ENCODE peak calls at places on chromosomes 7 and 10, in seven cellular contexts. S, Q, E, Z, M, R and W are unnamed samples. For H3K27me3, the result is how much of the 10 kb centered on the place peaks cover.

GRCh38 chr7:126803060-126803665 is 449.6 kb downstream of the GRM8 start:
- DNase-seq in Z (peak), S (no peak), Q (peak), M (peak), R (peak), E (no peak), W (peak)

GRCh38 chr10:3067045-3067858 is at the start of gene PFKP:
- DNase-seq in Z (peak), R (no peak), S (peak), E (no peak), Q (no peak), M (no peak), W (no peak)

GRCh38 chr10:62577666-62578291 is 203.6 kb downstream of the ZNF365 start:
- DNase-seq in R (no peak), M (no peak), E (no peak), S (no peak), Z (no peak), Q (no peak), W (no peak)

GRCh38 chr10:90227259-90227658 is 525.9 kb downstream of the KIF20B start:
- DNase-seq in Q (peak), Z (no peak), S (no peak), E (no peak), M (no peak), R (no peak), W (no peak)

GRCh38 chr7:78037603-78038002 is 239.0 kb downstream of the PHTF2 start:
- DNase-seq in E (no peak), S (no peak), R (no peak), Q (no peak), M (no peak), Z (no peak), W (no peak)

GRCh38 chr10:131117011-131117410 is 194.5 kb downstream of the TCERG1L start:
- DNase-seq in S (no peak), Z (no peak), Q (no peak), M (no peak), E (no peak), R (no peak), W (no peak)

GRCh38 chr7:33819658-33820057 is 85.7 kb upstream of the BMPER start:
- DNase-seq in M (no peak), S (no peak), E (no peak), R (no peak), Z (no peak), Q (no peak), W (no peak)

GRCh38 chr7:135206887-135207738 is 4.2 kb downstream of the WDR91 start:
- DNase-seq in S (no peak), Z (no peak), R (no peak), M (no peak), E (no peak), Q (no peak), W (no peak)

GRCh38 chr7:108613147-108613948 is 43.7 kb downstream of the DNAJB9 start:
- DNase-seq in Q (peak), E (no peak), S (no peak), M (no peak), Z (peak), R (no peak), W (no peak)

GRCh38 chr7:117153016-117153415 is 169.8 kb downstream of the WNT2 start:
- DNase-seq in S (no peak), R (no peak), M (no peak), E (no peak), Q (no peak), Z (no peak), W (no peak)

GRCh38 chr10:71520042-71520441 is 123.3 kb downstream of the CDH23 start:
- DNase-seq in M (no peak), Z (no peak), E (no peak), S (no peak), R (no peak), Q (no peak), W (no peak)

GRCh38 chr10:70942725-70943124 is 54.4 kb upstream of the PCBD1 start:
- DNase-seq in Q (no peak), E (no peak), R (no peak), Z (no peak), S (no peak), M (no peak), W (no peak)

GRCh38 chr7:6636741-6637543 is at the start of gene ZNF316:
- DNase-seq in S (peak), R (peak), E (peak), Q (no peak), Z (peak), M (peak), W (peak)
- TF ChIP-seq POLR2A in S (peak), R (no peak), E (peak), Q (no peak), Z (peak), M (peak), W (peak)

GRCh38 chr7:128906766-128907559 is 3.5 kb downstream of the KCP start:
- DNase-seq in S (no peak), R (no peak), E (no peak), Q (no peak), Z (no peak), M (no peak), W (no peak)
- H3K27me3 ChIP-seq in S (under half), R (under half), E (under half), Q (under half), Z (under half), M (under half), W (under half)

DNA sequence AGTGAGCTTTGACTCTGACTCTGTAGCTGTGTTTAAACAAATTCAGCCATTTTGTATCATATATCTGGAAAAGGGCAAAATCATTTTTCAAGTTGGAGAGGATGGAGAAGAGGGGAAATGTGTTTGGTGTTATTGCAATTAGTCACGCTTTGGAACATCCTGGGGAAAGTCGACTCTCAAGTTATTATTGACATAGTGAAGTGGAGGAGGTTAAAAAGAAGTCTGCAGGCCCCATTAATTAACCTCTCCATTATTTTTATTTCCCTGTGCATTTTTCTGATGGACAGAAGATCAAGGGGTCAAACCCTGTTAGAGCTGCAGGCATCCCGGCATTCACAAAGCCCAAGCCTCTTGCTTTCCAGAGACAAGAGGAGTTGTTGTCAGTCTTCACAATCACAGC is 132.6 kb downstream of the TEX36 start:
- DNase-seq in Z (no peak), Q (no peak), E (no peak), S (no peak), R (no peak), M (no peak), W (no peak)
- TF ChIP-seq POLR2A in Z (no peak), Q (no peak), E (no peak), S (no peak), R (no peak), M (no peak), W (no peak)

DNA sequence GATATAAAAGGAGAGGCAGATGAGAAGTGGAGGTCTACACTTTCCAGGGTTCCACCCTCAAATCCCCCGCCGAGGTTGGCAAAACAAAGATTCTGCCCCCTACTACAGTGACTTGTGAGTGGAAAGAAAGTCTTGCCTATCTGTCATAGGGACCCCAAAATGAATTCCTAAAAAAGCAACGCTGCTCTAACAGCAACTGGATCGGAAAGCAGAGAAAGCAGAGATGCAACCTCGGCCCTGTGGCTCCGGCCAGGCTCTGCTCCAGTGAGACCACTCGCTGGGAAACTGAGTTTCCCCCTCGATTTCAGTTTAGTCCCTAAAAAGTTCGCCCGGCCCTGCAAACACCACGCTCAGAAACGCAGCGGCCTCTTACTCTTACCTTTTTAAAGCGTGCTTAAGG is 297.9 kb upstream of the NFE2L3 start:
- DNase-seq in R (no peak), Z (no peak), S (no peak), Q (no peak), E (no peak), M (no peak), W (no peak)
- H3K27me3 ChIP-seq in R (under half), Z (under half), S (under half), Q (under half), E (under half), M (half or more), W (half or more)

DNA sequence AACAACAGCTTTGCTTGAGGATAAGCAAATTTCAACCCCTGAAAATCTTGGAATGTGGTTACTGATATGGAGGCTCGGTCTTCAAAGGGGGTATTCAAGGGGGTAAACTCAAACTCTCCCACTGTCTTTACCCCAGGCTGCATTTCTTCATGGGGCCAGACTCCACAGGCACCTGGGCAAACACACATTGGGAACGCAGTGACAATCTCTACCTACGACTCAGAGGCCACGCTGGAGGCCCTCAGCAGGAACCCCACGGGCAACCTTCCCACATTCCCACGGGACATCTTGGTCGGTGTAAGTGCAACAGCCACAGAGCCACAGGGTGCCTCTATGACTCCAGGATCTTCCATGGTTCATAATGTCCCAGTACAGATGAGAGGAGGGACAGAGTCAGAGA is 2.2 kb upstream of the INSIG1 start:
- DNase-seq in R (no peak), Q (no peak), Z (no peak), E (no peak), M (no peak), S (no peak), W (no peak)
- TF ChIP-seq POLR2A in R (no peak), Q (no peak), Z (no peak), E (no peak), M (no peak), S (no peak), W (no peak)

DNA sequence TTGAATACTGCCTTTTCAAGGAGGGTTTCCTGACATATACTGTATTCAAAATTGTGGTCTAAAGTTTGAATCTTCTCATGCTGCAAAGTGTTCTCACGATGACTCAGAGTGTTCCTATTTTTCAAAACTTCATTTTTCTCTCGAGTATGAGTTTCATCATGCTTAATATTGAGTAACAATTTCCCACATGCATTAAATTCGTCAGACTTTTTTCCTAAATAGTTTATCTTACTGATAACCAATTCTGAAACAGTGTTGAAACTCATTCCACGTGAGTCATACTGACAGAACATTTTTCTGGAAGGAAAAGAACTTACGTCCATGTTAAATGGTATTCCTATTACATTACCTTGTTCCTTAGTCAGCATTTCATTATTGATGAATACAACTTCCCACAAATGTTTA is 44.1 kb downstream of the ZNF33B start:
- DNase-seq in M (no peak), E (no peak), S (no peak), R (no peak), Q (no peak), Z (no peak), W (no peak)
- H3K27me3 ChIP-seq in M (under half), E (under half), S (under half), R (under half), Q (under half), Z (under half), W (under half)

GRCh38 chr7:19621740-19622139 is 87.1 kb downstream of the POLR1F start:
- DNase-seq in Z (no peak), R (no peak), M (no peak), S (no peak), E (no peak), Q (peak), W (no peak)
- TF ChIP-seq POLR2A in Z (no peak), R (no peak), M (no peak), S (no peak), E (no peak), Q (no peak), W (no peak)